ENCODE peak calls at places on chromosome 21, in four cellular contexts. N is cardiac muscle cell; K is stimulated activated CD8-positive, alpha-beta memory T cell treated with anti-CD3 and anti-CD28 coated beads, Interleukin-15, amount 100 ng/mL, for 4 hours; Q is activated CD8-positive, alpha-beta memory T cell treated with anti-CD3 and anti-CD28 coated beads for 1 hour. Z is an unnamed sample.

GRCh38 chr21:15826147-15826780 is 96.5 kb downstream of the USP25 start:
- DNase-seq in N (peak; percentile 55), Q (no peak), K (no peak), Z (no peak)

GRCh38 chr21:17270234-17270633 is 242.6 kb upstream of the CXADR start:
- DNase-seq in N (peak; percentile 62), Q (no peak), K (no peak), Z (no peak)

GRCh38 chr21:40053007-40053406 is 185.8 kb downstream of the PCP4 start:
- DNase-seq in K (no peak), N (no peak), Q (no peak), Z (no peak)

GRCh38 chr21:42193131-42193671 is 25.7 kb upstream of the ABCG1 start:
- DNase-seq in Q (no peak), K (no peak), N (no peak), Z (peak; percentile 62)

GRCh38 chr21:33940846-33941245 is 25.2 kb upstream of the ATP5PO start:
- DNase-seq in N (no peak), K (no peak), Q (no peak), Z (no peak)

GRCh38 chr21:44253832-44254700 is 7.6 kb downstream of the DNMT3L start:
- DNase-seq in K (no peak), N (no peak), Q (no peak), Z (no peak)

GRCh38 chr21:14215971-14216621 is at the start of gene RBM11:
- DNase-seq in K (peak; percentile 56), N (peak; percentile 92), Q (peak; percentile 68), Z (peak; percentile 19)

GRCh38 chr21:28485301-28486022 is 507.2 kb downstream of the LTN1 start:
- DNase-seq in N (no peak), K (no peak), Q (no peak), Z (no peak)

GRCh38 chr21:15005391-15005790 is 59.4 kb downstream of the NRIP1 start:
- DNase-seq in N (peak; percentile 44), Q (no peak), K (no peak), Z (no peak)

GRCh38 chr21:45073301-45074047 is 906 bp upstream of the ADARB1 start:
- DNase-seq in K (no peak), Q (no peak), N (peak; percentile 59), Z (no peak)

GRCh38 chr21:36245649-36246048 is 74.3 kb upstream of the MORC3 start:
- DNase-seq in N (no peak), K (no peak), Q (no peak), Z (no peak)

GRCh38 chr21:29144736-29145353 is 14.4 kb downstream of the MAP3K7CL start:
- DNase-seq in N (no peak), Q (no peak), K (no peak), Z (no peak)

GRCh38 chr21:40563845-40564717 is 282.9 kb downstream of the DSCAM start:
- DNase-seq in K (no peak), Q (no peak), N (no peak), Z (no peak)

GRCh38 chr21:28537371-28538079 is 455.2 kb downstream of the LTN1 start:
- DNase-seq in K (no peak), N (no peak), Q (no peak), Z (no peak)

GRCh38 chr21:36784942-36785341 is 86.0 kb downstream of the SIM2 start:
- DNase-seq in Q (no peak), N (no peak), K (no peak), Z (no peak)

GRCh38 chr21:42453301-42454220 is 42.5 kb downstream of the RSPH1 start:
- DNase-seq in N (no peak), Q (no peak), K (no peak), Z (no peak)

GRCh38 chr21:38389891-38390290 is 108.4 kb downstream of the ERG start:
- DNase-seq in K (no peak), N (no peak), Q (no peak), Z (no peak)

GRCh38 chr21:27033467-27033866 is 66.6 kb upstream of the ADAMTS5 start:
- DNase-seq in N (no peak), K (no peak), Q (no peak), Z (no peak)

GRCh38 chr21:32599146-32599925 is 12.8 kb downstream of the CFAP298 start:
- DNase-seq in K (no peak), N (no peak), Q (no peak), Z (no peak)

GRCh38 chr21:46368533-46369285 is 44.8 kb downstream of the PCNT start:
- DNase-seq in N (no peak), K (no peak), Q (peak; percentile 4), Z (peak; percentile 21)

GRCh38 chr21:37184784-37185593 is 82.1 kb downstream of the VPS26C start:
- DNase-seq in K (no peak), N (no peak), Q (no peak), Z (no peak)

GRCh38 chr21:45304945-45305344 is 17.2 kb upstream of the POFUT2 start:
- DNase-seq in Q (no peak), K (no peak), N (no peak), Z (no peak)

GRCh38 chr21:44921928-44922327 is 1.2 kb upstream of the ITGB2 start:
- DNase-seq in K (no peak), Q (no peak), N (no peak), Z (no peak)

GRCh38 chr21:33064623-33064996 is 5.3 kb upstream of the OLIG1 start:
- DNase-seq in Q (no peak), K (no peak), N (no peak), Z (no peak)

GRCh38 chr21:41011968-41012367 is 156.0 kb upstream of the BACE2 start:
- DNase-seq in K (no peak), N (no peak), Q (no peak), Z (no peak)

GRCh38 chr21:42654179-42654912 is 925 bp downstream of the PDE9A start:
- DNase-seq in Q (no peak), N (peak; percentile 49), K (no peak), Z (no peak)

GRCh38 chr21:43645414-43645891 is 13.8 kb downstream of the HSF2BP start:
- DNase-seq in Q (no peak), K (no peak), N (peak; percentile 71), Z (no peak)

GRCh38 chr21:45669382-45669781 is 25.9 kb downstream of the PCBP3 start:
- DNase-seq in N (no peak), K (no peak), Q (no peak), Z (no peak)

GRCh38 chr21:33325222-33326067 is 675 bp downstream of the IFNAR1 start:
- DNase-seq in Q (peak; percentile 52), K (peak; percentile 53), N (peak; percentile 48), Z (peak; percentile 49)

GRCh38 chr21:20647603-20648002 is 350.6 kb upstream of the NCAM2 start:
- DNase-seq in K (no peak), N (no peak), Q (no peak), Z (no peak)

GRCh38 chr21:44502559-44502958 is 37.4 kb downstream of the KRTAP10-1 start:
- DNase-seq in K (no peak), N (no peak), Q (no peak), Z (no peak)

GRCh38 chr21:44626262-44626661 is 631 bp upstream of the KRTAP10-9 start:
- DNase-seq in K (no peak), Q (no peak), N (no peak), Z (peak; percentile 41)

GRCh38 chr21:45149021-45149420 is 74.6 kb downstream of the ADARB1 start:
- DNase-seq in K (no peak), Q (no peak), N (no peak), Z (no peak)